ENCODE peak calls at places on chromosomes 7 and 10, in ten cellular contexts. C, A, G, R, D, H, U, L, I and Q are unnamed samples.

GRCh38 chr7:77738871-77739270 is 42.6 kb downstream of the RSBN1L start:
- DNase-seq in C (no peak), A (no peak), G (peak), R (no peak), D (no peak), H (peak), U (no peak), L (peak), I (no peak), Q (no peak)

GRCh38 chr7:81244213-81244612 is 325.4 kb upstream of the SEMA3C start:
- DNase-seq in C (peak), A (no peak), G (peak), R (no peak), D (no peak), H (no peak), U (no peak), L (peak), I (no peak), Q (peak)

GRCh38 chr7:156168434-156168833 is 356.2 kb upstream of the SHH start:
- DNase-seq in C (no peak), A (no peak), G (no peak), R (no peak), D (no peak), H (no peak), U (no peak), L (no peak), I (no peak), Q (no peak)

GRCh38 chr10:17425584-17426262 is 28.7 kb downstream of the ST8SIA6 start:
- DNase-seq in C (no peak), A (no peak), G (no peak), R (no peak), D (no peak), H (no peak), U (no peak), L (no peak), I (peak), Q (no peak)

GRCh38 chr10:81018898-81019890 is 481.5 kb downstream of the SH2D4B start:
- DNase-seq in C (peak), A (no peak), G (peak), R (peak), D (peak), H (peak), U (no peak), L (peak), I (peak), Q (peak)

GRCh38 chr7:128022631-128023532 is 8.4 kb downstream of the LRRC4 start:
- DNase-seq in C (no peak), A (no peak), G (peak), R (no peak), D (no peak), H (peak), U (no peak), L (peak), I (no peak), Q (peak)

GRCh38 chr10:89085153-89085552 is 94.6 kb downstream of the FAS start:
- DNase-seq in C (no peak), A (no peak), G (peak), R (no peak), D (no peak), H (no peak), U (no peak), L (no peak), I (no peak), Q (no peak)

GRCh38 chr10:121494296-121494695 is 103.9 kb downstream of the FGFR2 start:
- DNase-seq in C (no peak), A (no peak), G (no peak), R (no peak), D (no peak), H (no peak), U (no peak), L (no peak), I (no peak), Q (no peak)

GRCh38 chr10:1366277-1366676 is 310.1 kb downstream of the WDR37 start:
- DNase-seq in C (no peak), A (no peak), G (no peak), R (no peak), D (peak), H (no peak), U (no peak), L (no peak), I (no peak), Q (no peak)

GRCh38 chr10:81472927-81473470 is 402.0 kb upstream of the NRG3 start:
- DNase-seq in C (no peak), A (no peak), G (no peak), R (no peak), D (no peak), H (no peak), U (no peak), L (no peak), I (no peak), Q (no peak)

GRCh38 chr7:148708026-148708685 is 9.5 kb downstream of the CUL1 start:
- DNase-seq in C (no peak), A (no peak), G (no peak), R (no peak), D (no peak), H (no peak), U (no peak), L (no peak), I (no peak), Q (no peak)

GRCh38 chr10:27410153-27410552 is 94.0 kb upstream of the RAB18 start:
- DNase-seq in C (no peak), A (no peak), G (no peak), R (no peak), D (no peak), H (no peak), U (no peak), L (no peak), I (no peak), Q (no peak)

GRCh38 chr10:122877264-122877663 is 2.1 kb downstream of the FAM24B start:
- DNase-seq in C (no peak), A (no peak), G (no peak), R (no peak), D (no peak), H (no peak), U (no peak), L (no peak), I (no peak), Q (peak)

GRCh38 chr10:3782456-3783312 is 2.3 kb downstream of the KLF6 start:
- DNase-seq in C (no peak), A (peak), G (peak), R (peak), D (no peak), H (peak), U (peak), L (peak), I (peak), Q (peak)

GRCh38 chr10:113273151-113273876 is 279.5 kb upstream of the HABP2 start:
- DNase-seq in C (no peak), A (peak), G (no peak), R (peak), D (peak), H (no peak), U (no peak), L (no peak), I (no peak), Q (no peak)

GRCh38 chr7:75650062-75650461 is 88.7 kb downstream of the HIP1 start:
- DNase-seq in C (no peak), A (no peak), G (no peak), R (no peak), D (peak), H (no peak), U (no peak), L (no peak), I (no peak), Q (no peak)

GRCh38 chr7:25382175-25382574 is 153.9 kb upstream of the NPVF start:
- DNase-seq in C (no peak), A (no peak), G (no peak), R (no peak), D (no peak), H (no peak), U (no peak), L (no peak), I (no peak), Q (no peak)

GRCh38 chr7:99617187-99617781 is 538 bp downstream of the ZSCAN25 start:
- DNase-seq in C (no peak), A (no peak), G (no peak), R (no peak), D (no peak), H (no peak), U (no peak), L (no peak), I (no peak), Q (no peak)

GRCh38 chr10:93495654-93496321 is 624 bp upstream of the CEP55 start:
- DNase-seq in C (no peak), A (no peak), G (peak), R (peak), D (peak), H (no peak), U (no peak), L (peak), I (peak), Q (peak)

GRCh38 chr7:44294325-44295069 is 30.9 kb downstream of the CAMK2B start:
- DNase-seq in C (no peak), A (peak), G (no peak), R (no peak), D (no peak), H (no peak), U (peak), L (no peak), I (no peak), Q (no peak)

GRCh38 chr7:117169907-117170306 is 153.0 kb downstream of the WNT2 start:
- DNase-seq in C (no peak), A (no peak), G (peak), R (peak), D (no peak), H (no peak), U (no peak), L (peak), I (no peak), Q (peak)

GRCh38 chr7:92631067-92631829 is 41.1 kb upstream of the FAM133B start:
- DNase-seq in C (no peak), A (no peak), G (no peak), R (no peak), D (no peak), H (no peak), U (no peak), L (no peak), I (peak), Q (no peak)

GRCh38 chr7:150382844-150383225 is 3.7 kb downstream of the ZNF775 start:
- DNase-seq in C (no peak), A (no peak), G (no peak), R (no peak), D (no peak), H (no peak), U (no peak), L (no peak), I (no peak), Q (no peak)

GRCh38 chr7:127933116-127933515 is 98.1 kb downstream of the LRRC4 start:
- DNase-seq in C (no peak), A (no peak), G (peak), R (no peak), D (no peak), H (no peak), U (no peak), L (no peak), I (no peak), Q (no peak)

GRCh38 chr10:48589266-48589665 is 15.6 kb downstream of the ARHGAP22 start:
- DNase-seq in C (no peak), A (no peak), G (peak), R (no peak), D (no peak), H (peak), U (no peak), L (no peak), I (no peak), Q (peak)

GRCh38 chr10:60964257-60965235 is 20.6 kb upstream of the RHOBTB1 start:
- DNase-seq in C (peak), A (peak), G (peak), R (peak), D (peak), H (no peak), U (no peak), L (peak), I (peak), Q (peak)

GRCh38 chr10:101136007-101136707 is 5.1 kb downstream of the TLX1 start:
- DNase-seq in C (peak), A (no peak), G (no peak), R (no peak), D (peak), H (no peak), U (no peak), L (peak), I (no peak), Q (no peak)

GRCh38 chr7:141593134-141593533 is 41.9 kb downstream of the AGK start:
- DNase-seq in C (no peak), A (no peak), G (peak), R (no peak), D (no peak), H (no peak), U (no peak), L (no peak), I (no peak), Q (peak)

GRCh38 chr10:73339436-73339835 is 19.2 kb downstream of the CFAP70 start:
- DNase-seq in C (no peak), A (peak), G (no peak), R (no peak), D (no peak), H (no peak), U (no peak), L (peak), I (no peak), Q (no peak)

GRCh38 chr10:100014129-100014762 is 4.5 kb upstream of the DNMBP start:
- DNase-seq in C (no peak), A (no peak), G (no peak), R (no peak), D (no peak), H (no peak), U (no peak), L (no peak), I (no peak), Q (no peak)

GRCh38 chr7:102140952-102141370 is 145.7 kb upstream of the SH2B2 start:
- DNase-seq in C (no peak), A (no peak), G (no peak), R (no peak), D (no peak), H (no peak), U (no peak), L (no peak), I (peak), Q (no peak)
- H3K4me3 ChIP-seq in C (no peak), A (no peak), G (no peak), R (no peak), D (no peak), H (no peak), U (no peak), L (no peak), I (peak), Q (no peak)

GRCh38 chr10:68470300-68470699 is 1.5 kb downstream of the DNA2 start:
- DNase-seq in C (no peak), A (no peak), G (no peak), R (no peak), D (no peak), H (no peak), U (no peak), L (peak), I (no peak), Q (no peak)
- H3K4me3 ChIP-seq in C (peak), A (no peak), G (peak), R (no peak), D (peak), H (peak), U (no peak), L (peak), I (peak), Q (peak)

GRCh38 chr7:52017802-52018679 is 701.4 kb upstream of the COBL start:
- DNase-seq in C (no peak), A (no peak), G (no peak), R (peak), D (peak), H (no peak), U (no peak), L (peak), I (peak), Q (no peak)
- H3K4me3 ChIP-seq in C (no peak), A (no peak), G (no peak), R (no peak), D (no peak), H (no peak), U (no peak), L (no peak), I (no peak), Q (no peak)

GRCh38 chr7:2451171-2452073 is 24.8 kb downstream of the GRIFIN start:
- DNase-seq in C (peak), A (peak), G (peak), R (peak), D (peak), H (no peak), U (no peak), L (peak), I (peak), Q (peak)

GRCh38 chr7:2452643-2453270 is 23.4 kb downstream of the GRIFIN start:
- DNase-seq in C (no peak), A (no peak), G (no peak), R (no peak), D (no peak), H (no peak), U (no peak), L (no peak), I (no peak), Q (no peak)

GRCh38 chr7:2446676-2447075 is 29.5 kb downstream of the GRIFIN start:
- DNase-seq in C (no peak), A (no peak), G (no peak), R (no peak), D (no peak), H (no peak), U (no peak), L (no peak), I (no peak), Q (no peak)

GRCh38 chr7:2450198-2451107 is 25.7 kb downstream of the GRIFIN start:
- DNase-seq in C (no peak), A (no peak), G (no peak), R (no peak), D (peak), H (no peak), U (no peak), L (no peak), I (no peak), Q (no peak)

GRCh38 chr7:2452074-2452507 is 24.1 kb downstream of the GRIFIN start:
- DNase-seq in C (no peak), A (no peak), G (no peak), R (no peak), D (peak), H (no peak), U (no peak), L (no peak), I (peak), Q (no peak)
- H3K4me3 ChIP-seq in C (no peak), A (peak), G (peak), R (no peak), D (no peak), H (no peak), U (peak), L (no peak), I (no peak), Q (no peak)

GRCh38 chr10:133277993-133278576 is 1.4 kb upstream of the ADAM8 start:
- DNase-seq in C (no peak), A (peak), G (no peak), R (no peak), D (no peak), H (no peak), U (no peak), L (peak), I (no peak), Q (no peak)
- H3K4me3 ChIP-seq in C (no peak), A (no peak), G (no peak), R (no peak), D (no peak), H (no peak), U (no peak), L (peak), I (peak), Q (no peak)